ENCODE peak calls at places on chromosomes 1 and 21, in six cellular contexts. Q is ELR, S is adrenal gland, N is amygdala, O is skeletal muscle cell, D is ureter. J is an unnamed sample.

GRCh38 chr1:184160942-184161698 is 109.6 kb downstream of the TSEN15 start:
- DNase-seq in Q (peak), S (no peak), N (no peak), O (no peak), D (no peak), J (no peak)

GRCh38 chr21:32543975-32544374 is 41.3 kb downstream of the TCP10L start:
- DNase-seq in Q (no peak), S (no peak), N (no peak), O (no peak), D (no peak), J (no peak)

GRCh38 chr1:36328713-36329112 is 5.3 kb upstream of the EVA1B start:
- DNase-seq in Q (no peak), S (peak), N (no peak), O (no peak), D (no peak), J (no peak)

GRCh38 chr1:98502937-98503336 is 158.6 kb upstream of the SNX7 start:
- DNase-seq in Q (no peak), S (no peak), N (no peak), O (no peak), D (no peak), J (no peak)

GRCh38 chr1:225712391-225712790 is 59.5 kb upstream of the ENAH start:
- DNase-seq in Q (no peak), S (no peak), N (no peak), O (no peak), D (no peak), J (no peak)

GRCh38 chr1:20119351-20119750 is at the start of gene PLA2G2D:
- DNase-seq in Q (no peak), S (no peak), N (no peak), O (no peak), D (no peak), J (peak)

GRCh38 chr1:24111998-24112380 is at the start of gene MYOM3:
- DNase-seq in Q (no peak), S (no peak), N (no peak), O (no peak), D (no peak), J (peak)

GRCh38 chr1:245873883-245874671 is 633.0 kb downstream of the SMYD3 start:
- DNase-seq in Q (peak), S (no peak), N (no peak), O (no peak), D (no peak), J (no peak)

GRCh38 chr1:18948048-18948912 is 8.2 kb downstream of the IFFO2 start:
- DNase-seq in Q (peak), S (peak), N (no peak), O (no peak), D (no peak), J (peak)

GRCh38 chr1:69483219-69483618 is 84.5 kb upstream of the LRRC7 start:
- DNase-seq in Q (no peak), S (no peak), N (no peak), O (no peak), D (no peak), J (no peak)

GRCh38 chr1:25022361-25023189 is 92.5 kb upstream of the RUNX3 start:
- DNase-seq in Q (peak), S (peak), N (peak), O (peak), D (peak), J (peak)

GRCh38 chr1:29428216-29428615 is 191.9 kb downstream of the PTPRU start:
- DNase-seq in Q (no peak), S (no peak), N (no peak), O (no peak), D (no peak), J (no peak)

GRCh38 chr1:196690582-196690981 is 38.7 kb downstream of the CFH start:
- DNase-seq in Q (no peak), S (no peak), N (no peak), O (no peak), D (no peak), J (no peak)

GRCh38 chr1:20187103-20187812 is 940 bp upstream of the PLA2G2C start:
- DNase-seq in Q (no peak), S (no peak), N (no peak), O (no peak), D (peak), J (no peak)

GRCh38 chr1:102836991-102837390 is 271.3 kb downstream of the COL11A1 start:
- DNase-seq in Q (no peak), S (no peak), N (no peak), O (no peak), D (no peak), J (no peak)

GRCh38 chr1:246161626-246162025 is 345.5 kb downstream of the SMYD3 start:
- DNase-seq in Q (peak), S (peak), N (no peak), O (peak), D (no peak), J (no peak)

GRCh38 chr1:24112381-24113169 is 640 bp upstream of the MYOM3 start:
- DNase-seq in Q (peak), S (peak), N (no peak), O (peak), D (peak), J (peak)

GRCh38 chr21:42312626-42313104 is 2.5 kb downstream of the TFF3 start:
- DNase-seq in Q (no peak), S (no peak), N (no peak), O (no peak), D (no peak), J (no peak)

GRCh38 chr21:45248893-45249381 is 38.8 kb downstream of the POFUT2 start:
- DNase-seq in Q (peak), S (peak), N (no peak), O (no peak), D (no peak), J (peak)

GRCh38 chr1:207897188-207897587 is 13.7 kb downstream of the CD34 start:
- DNase-seq in Q (peak), S (no peak), N (no peak), O (no peak), D (no peak), J (no peak)

GRCh38 chr1:236143104-236143948 is 987 bp downstream of the GPR137B start:
- DNase-seq in Q (peak), S (no peak), N (no peak), O (peak), D (no peak), J (no peak)

GRCh38 chr1:153598309-153599172 is 14.4 kb downstream of the S100A16 start:
- DNase-seq in Q (peak), S (no peak), N (no peak), O (peak), D (no peak), J (no peak)

GRCh38 chr1:38289034-38289433 is 242.4 kb upstream of the POU3F1 start:
- DNase-seq in Q (no peak), S (no peak), N (no peak), O (no peak), D (no peak), J (no peak)

GRCh38 chr1:100445565-100445964 is 92.4 kb upstream of the GPR88 start:
- DNase-seq in Q (no peak), S (no peak), N (no peak), O (no peak), D (no peak), J (no peak)

J was measured in aorta.